ENCODE peak calls at places on chromosomes 4 and X, in seven cellular contexts. One of them, this sample, is unnamed.

GRCh38 chrX:134460861-134461218 is 875 bp downstream of the HPRT1 start:
- DNase-seq in transverse colon: no peak
- DNase-seq in astrocyte: no peak
- DNase-seq in HL-60: no peak
- DNase-seq in GM23338: peak; percentile 17
- DNase-seq in heart left ventricle: no peak
- DNase-seq in RWPE1: no peak
- DNase-seq in this sample: no peak

GRCh38 chrX:8868906-8869305 is 67.7 kb upstream of the FAM9A start:
- DNase-seq in transverse colon: no peak
- DNase-seq in astrocyte: no peak
- DNase-seq in HL-60: no peak
- DNase-seq in GM23338: no peak
- DNase-seq in heart left ventricle: no peak
- DNase-seq in RWPE1: no peak
- DNase-seq in this sample: no peak

GRCh38 chrX:53272808-53273337 is 8.5 kb downstream of the IQSEC2 start:
- DNase-seq in transverse colon: no peak
- DNase-seq in astrocyte: no peak
- DNase-seq in HL-60: no peak
- DNase-seq in GM23338: no peak
- DNase-seq in heart left ventricle: no peak
- DNase-seq in RWPE1: no peak
- DNase-seq in this sample: no peak

GRCh38 chr4:150178161-150178560 is 99.9 kb downstream of the DCLK2 start:
- DNase-seq in transverse colon: no peak
- DNase-seq in astrocyte: peak; percentile 86
- DNase-seq in HL-60: no peak
- DNase-seq in GM23338: no peak
- DNase-seq in heart left ventricle: no peak
- DNase-seq in RWPE1: no peak
- DNase-seq in this sample: no peak

GRCh38 chr4:166941629-166942028 is 292.7 kb downstream of the SPOCK3 start:
- DNase-seq in transverse colon: no peak
- DNase-seq in astrocyte: peak; percentile 46
- DNase-seq in HL-60: no peak
- DNase-seq in GM23338: no peak
- DNase-seq in heart left ventricle: no peak
- DNase-seq in RWPE1: peak; percentile 34
- DNase-seq in this sample: no peak

GRCh38 chrX:129188223-129188622 is 335.1 kb downstream of the SMARCA1 start:
- DNase-seq in transverse colon: no peak
- DNase-seq in astrocyte: no peak
- DNase-seq in HL-60: no peak
- DNase-seq in GM23338: peak; percentile 81
- DNase-seq in heart left ventricle: no peak
- DNase-seq in RWPE1: no peak
- DNase-seq in this sample: no peak

GRCh38 chr4:183402771-183403170 is 41.7 kb upstream of the CDKN2AIP start:
- DNase-seq in transverse colon: no peak
- DNase-seq in astrocyte: peak; percentile 12
- DNase-seq in HL-60: no peak
- DNase-seq in GM23338: no peak
- DNase-seq in heart left ventricle: no peak
- DNase-seq in RWPE1: no peak
- DNase-seq in this sample: no peak

GRCh38 chrX:54891573-54891972 is 29.1 kb upstream of the TRO start:
- DNase-seq in transverse colon: peak; percentile 19
- DNase-seq in astrocyte: peak; percentile 16
- DNase-seq in HL-60: peak; percentile 0
- DNase-seq in GM23338: peak; percentile 46
- DNase-seq in heart left ventricle: no peak
- DNase-seq in RWPE1: peak; percentile 0
- DNase-seq in this sample: peak; percentile 9

GRCh38 chr4:71689822-71690221 is 94.1 kb downstream of the GC start:
- DNase-seq in transverse colon: no peak
- DNase-seq in astrocyte: peak; percentile 42
- DNase-seq in HL-60: no peak
- DNase-seq in GM23338: no peak
- DNase-seq in heart left ventricle: no peak
- DNase-seq in RWPE1: no peak
- DNase-seq in this sample: no peak

GRCh38 chr4:163808091-163808490 is 313.6 kb downstream of the TMA16 start:
- DNase-seq in transverse colon: no peak
- DNase-seq in astrocyte: no peak
- DNase-seq in HL-60: no peak
- DNase-seq in GM23338: no peak
- DNase-seq in heart left ventricle: no peak
- DNase-seq in RWPE1: no peak
- DNase-seq in this sample: peak; percentile 11

GRCh38 chr4:4857001-4857808 is 2.3 kb upstream of the MSX1 start:
- DNase-seq in transverse colon: no peak
- DNase-seq in astrocyte: no peak
- DNase-seq in HL-60: no peak
- DNase-seq in GM23338: no peak
- DNase-seq in heart left ventricle: peak; percentile 20
- DNase-seq in RWPE1: no peak
- DNase-seq in this sample: no peak

GRCh38 chrX:69268637-69269036 is 103.4 kb upstream of the PJA1 start:
- DNase-seq in transverse colon: no peak
- DNase-seq in astrocyte: no peak
- DNase-seq in HL-60: no peak
- DNase-seq in GM23338: no peak
- DNase-seq in heart left ventricle: no peak
- DNase-seq in RWPE1: no peak
- DNase-seq in this sample: no peak

GRCh38 chr4:52957791-52958190 is 95.7 kb downstream of the RASL11B start:
- DNase-seq in transverse colon: no peak
- DNase-seq in astrocyte: no peak
- DNase-seq in HL-60: no peak
- DNase-seq in GM23338: no peak
- DNase-seq in heart left ventricle: no peak
- DNase-seq in RWPE1: no peak
- DNase-seq in this sample: no peak

GRCh38 chr4:11297627-11298026 is 131.1 kb downstream of the HS3ST1 start:
- DNase-seq in transverse colon: no peak
- DNase-seq in astrocyte: peak; percentile 22
- DNase-seq in HL-60: no peak
- DNase-seq in GM23338: no peak
- DNase-seq in heart left ventricle: no peak
- DNase-seq in RWPE1: no peak
- DNase-seq in this sample: no peak

GRCh38 chr4:107402291-107402690 is 317.7 kb downstream of the PAPSS1 start:
- DNase-seq in transverse colon: no peak
- DNase-seq in astrocyte: no peak
- DNase-seq in HL-60: no peak
- DNase-seq in GM23338: no peak
- DNase-seq in heart left ventricle: no peak
- DNase-seq in RWPE1: no peak
- DNase-seq in this sample: no peak

GRCh38 chr4:112853662-112854256 is 195.7 kb upstream of the ANK2 start:
- DNase-seq in transverse colon: no peak
- DNase-seq in astrocyte: no peak
- DNase-seq in HL-60: no peak
- DNase-seq in GM23338: peak; percentile 31
- DNase-seq in heart left ventricle: no peak
- DNase-seq in RWPE1: peak; percentile 14
- DNase-seq in this sample: no peak

GRCh38 chrX:126165721-126166401 is at the start of gene DCAF12L2:
- DNase-seq in transverse colon: no peak
- DNase-seq in astrocyte: no peak
- DNase-seq in HL-60: no peak
- DNase-seq in GM23338: peak; percentile 48
- DNase-seq in heart left ventricle: peak; percentile 40
- DNase-seq in RWPE1: no peak
- DNase-seq in this sample: no peak

GRCh38 chrX:43456906-43457305 is 199.2 kb upstream of the MAOA start:
- DNase-seq in transverse colon: no peak
- DNase-seq in astrocyte: no peak
- DNase-seq in HL-60: no peak
- DNase-seq in GM23338: no peak
- DNase-seq in heart left ventricle: no peak
- DNase-seq in RWPE1: no peak
- DNase-seq in this sample: no peak

GRCh38 chrX:17668929-17669328 is 68.4 kb upstream of the SCML1 start:
- DNase-seq in transverse colon: no peak
- DNase-seq in astrocyte: no peak
- DNase-seq in HL-60: no peak
- DNase-seq in GM23338: no peak
- DNase-seq in heart left ventricle: no peak
- DNase-seq in RWPE1: no peak
- DNase-seq in this sample: no peak

GRCh38 chrX:153468008-153468580 is 2.3 kb downstream of the HAUS7 start:
- DNase-seq in transverse colon: no peak
- DNase-seq in astrocyte: no peak
- DNase-seq in HL-60: no peak
- DNase-seq in GM23338: no peak
- DNase-seq in heart left ventricle: no peak
- DNase-seq in RWPE1: no peak
- DNase-seq in this sample: peak; percentile 44

GRCh38 chr4:173243321-173243720 is 74.7 kb downstream of the GALNT7 start:
- DNase-seq in transverse colon: no peak
- DNase-seq in astrocyte: peak; percentile 80
- DNase-seq in HL-60: no peak
- DNase-seq in GM23338: no peak
- DNase-seq in heart left ventricle: no peak
- DNase-seq in RWPE1: peak; percentile 72
- DNase-seq in this sample: no peak

DNA sequence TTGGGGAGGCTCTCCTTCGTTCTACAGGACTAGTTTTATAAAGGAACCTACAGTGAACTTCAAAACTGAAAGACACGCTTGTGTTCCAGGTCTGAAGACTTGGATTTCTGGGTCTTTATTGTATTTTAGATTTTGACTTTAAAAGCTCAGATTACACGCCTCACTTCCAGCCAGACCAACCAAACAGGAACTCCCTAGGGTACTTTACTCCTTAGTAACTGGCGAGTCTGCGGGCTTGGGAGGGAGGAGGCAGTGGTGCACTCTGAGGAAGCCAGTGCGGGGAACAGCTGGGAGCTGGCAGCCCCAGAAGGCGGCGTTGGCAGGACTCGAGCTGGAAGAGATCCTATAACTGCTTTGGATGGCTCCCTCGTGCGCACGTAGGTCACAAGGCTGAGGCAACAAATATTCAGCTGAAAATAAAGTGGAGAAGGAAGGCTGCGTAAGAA is 388 bp upstream of the PHKA1 start:
- DNase-seq in transverse colon: peak; percentile 54
- DNase-seq in astrocyte: peak; percentile 63
- DNase-seq in HL-60: no peak
- DNase-seq in GM23338: peak; percentile 64
- DNase-seq in heart left ventricle: peak; percentile 75
- DNase-seq in RWPE1: peak; percentile 27
- DNase-seq in this sample: peak; percentile 58
- H3K27ac ChIP-seq in transverse colon: peak overlapping the region; percentile 83
- H3K27ac ChIP-seq in astrocyte: peak overlapping the region; percentile 33
- H3K27ac ChIP-seq in HL-60: no peak overlapping the region
- H3K27ac ChIP-seq in GM23338: peak overlapping the region; percentile 42
- H3K27ac ChIP-seq in heart left ventricle: peak overlapping the region; percentile 67
- H3K27ac ChIP-seq in RWPE1: peak overlapping the region; percentile 69
- H3K27ac ChIP-seq in this sample: peak overlapping the region; percentile 81

GRCh38 chr4:122847931-122848330 is 21.3 kb downstream of the FGF2 start:
- DNase-seq in transverse colon: no peak
- DNase-seq in astrocyte: no peak
- DNase-seq in HL-60: no peak
- DNase-seq in GM23338: no peak
- DNase-seq in heart left ventricle: no peak
- DNase-seq in RWPE1: no peak
- DNase-seq in this sample: no peak

GRCh38 chr4:122855491-122855890 is 28.9 kb downstream of the FGF2 start:
- DNase-seq in transverse colon: no peak
- DNase-seq in astrocyte: no peak
- DNase-seq in HL-60: no peak
- DNase-seq in GM23338: no peak
- DNase-seq in heart left ventricle: no peak
- DNase-seq in RWPE1: no peak
- DNase-seq in this sample: no peak

GRCh38 chr4:122854444-122854843 is 27.8 kb downstream of the FGF2 start:
- DNase-seq in transverse colon: no peak
- DNase-seq in astrocyte: no peak
- DNase-seq in HL-60: no peak
- DNase-seq in GM23338: no peak
- DNase-seq in heart left ventricle: no peak
- DNase-seq in RWPE1: no peak
- DNase-seq in this sample: no peak

GRCh38 chr4:122854860-122855259 is 28.2 kb downstream of the FGF2 start:
- DNase-seq in transverse colon: no peak
- DNase-seq in astrocyte: no peak
- DNase-seq in HL-60: no peak
- DNase-seq in GM23338: no peak
- DNase-seq in heart left ventricle: no peak
- DNase-seq in RWPE1: no peak
- DNase-seq in this sample: no peak

GRCh38 chr4:122851568-122851967 is 24.9 kb downstream of the FGF2 start:
- DNase-seq in transverse colon: no peak
- DNase-seq in astrocyte: no peak
- DNase-seq in HL-60: no peak
- DNase-seq in GM23338: no peak
- DNase-seq in heart left ventricle: no peak
- DNase-seq in RWPE1: no peak
- DNase-seq in this sample: no peak
- TF ChIP-seq CTCF in transverse colon: no peak
- TF ChIP-seq CTCF in astrocyte: no peak
- TF ChIP-seq CTCF in HL-60: no peak
- TF ChIP-seq CTCF in GM23338: no peak
- TF ChIP-seq CTCF in heart left ventricle: no peak
- TF ChIP-seq CTCF in RWPE1: no peak
- TF ChIP-seq CTCF in this sample: no peak

GRCh38 chrX:109374276-109374960 is 107.5 kb downstream of the GUCY2F start:
- DNase-seq in transverse colon: no peak
- DNase-seq in astrocyte: peak; percentile 7
- DNase-seq in HL-60: no peak
- DNase-seq in GM23338: no peak
- DNase-seq in heart left ventricle: no peak
- DNase-seq in RWPE1: peak; percentile 59
- DNase-seq in this sample: no peak
- H3K27ac ChIP-seq in transverse colon: no peak overlapping the region
- H3K27ac ChIP-seq in astrocyte: no peak overlapping the region
- H3K27ac ChIP-seq in HL-60: no peak overlapping the region
- H3K27ac ChIP-seq in GM23338: no peak overlapping the region
- H3K27ac ChIP-seq in heart left ventricle: no peak overlapping the region
- H3K27ac ChIP-seq in RWPE1: no peak overlapping the region
- H3K27ac ChIP-seq in this sample: no peak overlapping the region

GRCh38 chrX:29687687-29688086 is 527.7 kb upstream of the MAGEB2 start:
- DNase-seq in transverse colon: no peak
- DNase-seq in astrocyte: peak; percentile 57
- DNase-seq in HL-60: no peak
- DNase-seq in GM23338: no peak
- DNase-seq in heart left ventricle: no peak
- DNase-seq in RWPE1: peak; percentile 0
- DNase-seq in this sample: no peak
- TF ChIP-seq CTCF in transverse colon: no peak
- TF ChIP-seq CTCF in astrocyte: no peak
- TF ChIP-seq CTCF in HL-60: no peak
- TF ChIP-seq CTCF in GM23338: no peak
- TF ChIP-seq CTCF in heart left ventricle: no peak
- TF ChIP-seq CTCF in RWPE1: no peak
- TF ChIP-seq CTCF in this sample: no peak